ENCODE peak calls at places on chromosomes 6 and 20, in four cellular contexts. One of them, this sample, is unnamed. For H3K9me3, the result is how much of the 10 kb centered on the place peaks cover.

GRCh38 chr6:52405243-52405642 is 14.9 kb upstream of the EFHC1 start:
- DNase-seq in lung: no peak
- DNase-seq in IMR-90: no peak
- DNase-seq in effector memory CD4-positive, alpha-beta T cell: no peak
- DNase-seq in this sample: no peak

GRCh38 chr6:170025341-170026271 is 265.3 kb downstream of the DLL1 start:
- DNase-seq in lung: no peak
- DNase-seq in IMR-90: no peak
- DNase-seq in effector memory CD4-positive, alpha-beta T cell: no peak
- DNase-seq in this sample: no peak

GRCh38 chr6:16432075-16433032 is 194.0 kb downstream of the GMPR start:
- DNase-seq in lung: peak
- DNase-seq in IMR-90: peak
- DNase-seq in effector memory CD4-positive, alpha-beta T cell: no peak
- DNase-seq in this sample: no peak

GRCh38 chr6:163338671-163339405 is 75.7 kb upstream of the QKI start:
- DNase-seq in lung: no peak
- DNase-seq in IMR-90: peak
- DNase-seq in effector memory CD4-positive, alpha-beta T cell: no peak
- DNase-seq in this sample: no peak

GRCh38 chr6:157614026-157614484 is 209.0 kb upstream of the SNX9 start:
- DNase-seq in lung: no peak
- DNase-seq in IMR-90: peak
- DNase-seq in effector memory CD4-positive, alpha-beta T cell: no peak
- DNase-seq in this sample: no peak

GRCh38 chr20:18984238-18985200 is 170.9 kb downstream of the SCP2D1 start:
- DNase-seq in lung: no peak
- DNase-seq in IMR-90: no peak
- DNase-seq in effector memory CD4-positive, alpha-beta T cell: no peak
- DNase-seq in this sample: no peak

GRCh38 chr6:74936886-74937285 is 269.0 kb downstream of the COL12A1 start:
- DNase-seq in lung: no peak
- DNase-seq in IMR-90: peak
- DNase-seq in effector memory CD4-positive, alpha-beta T cell: no peak
- DNase-seq in this sample: no peak

GRCh38 chr6:2037230-2037926 is 208.0 kb downstream of the GMDS start:
- DNase-seq in lung: no peak
- DNase-seq in IMR-90: peak
- DNase-seq in effector memory CD4-positive, alpha-beta T cell: no peak
- DNase-seq in this sample: no peak

GRCh38 chr6:13397359-13398080 is 69.2 kb upstream of the TBC1D7 start:
- DNase-seq in lung: no peak
- DNase-seq in IMR-90: no peak
- DNase-seq in effector memory CD4-positive, alpha-beta T cell: no peak
- DNase-seq in this sample: no peak

GRCh38 chr6:53496797-53497196 is 48.1 kb downstream of the GCLC start:
- DNase-seq in lung: no peak
- DNase-seq in IMR-90: peak
- DNase-seq in effector memory CD4-positive, alpha-beta T cell: no peak
- DNase-seq in this sample: no peak

GRCh38 chr6:20001286-20001685 is 164.1 kb downstream of the ID4 start:
- DNase-seq in lung: no peak
- DNase-seq in IMR-90: no peak
- DNase-seq in effector memory CD4-positive, alpha-beta T cell: no peak
- DNase-seq in this sample: no peak

GRCh38 chr20:16018881-16019280 is 554.4 kb downstream of the KIF16B start:
- DNase-seq in lung: no peak
- DNase-seq in IMR-90: no peak
- DNase-seq in effector memory CD4-positive, alpha-beta T cell: no peak
- DNase-seq in this sample: no peak

GRCh38 chr6:70474751-70475150 is 61.4 kb downstream of the FAM135A start:
- DNase-seq in lung: no peak
- DNase-seq in IMR-90: peak
- DNase-seq in effector memory CD4-positive, alpha-beta T cell: no peak
- DNase-seq in this sample: no peak

GRCh38 chr6:10278786-10279185 is 136.1 kb downstream of the TFAP2A start:
- DNase-seq in lung: no peak
- DNase-seq in IMR-90: no peak
- DNase-seq in effector memory CD4-positive, alpha-beta T cell: no peak
- DNase-seq in this sample: no peak

GRCh38 chr20:8153281-8153908 is 21.3 kb downstream of the PLCB1 start:
- DNase-seq in lung: no peak
- DNase-seq in IMR-90: peak
- DNase-seq in effector memory CD4-positive, alpha-beta T cell: no peak
- DNase-seq in this sample: no peak

GRCh38 chr6:20674664-20675063 is 140.4 kb downstream of the CDKAL1 start:
- DNase-seq in lung: no peak
- DNase-seq in IMR-90: no peak
- DNase-seq in effector memory CD4-positive, alpha-beta T cell: no peak
- DNase-seq in this sample: no peak

GRCh38 chr20:43917380-43917779 is 2.7 kb downstream of the TOX2 start:
- DNase-seq in lung: no peak
- DNase-seq in IMR-90: no peak
- DNase-seq in effector memory CD4-positive, alpha-beta T cell: no peak
- DNase-seq in this sample: no peak

GRCh38 chr20:43914697-43915208 is at the start of gene TOX2:
- DNase-seq in lung: no peak
- DNase-seq in IMR-90: no peak
- DNase-seq in effector memory CD4-positive, alpha-beta T cell: peak
- DNase-seq in this sample: peak

GRCh38 chr20:43915209-43916072 is 789 bp downstream of the TOX2 start:
- DNase-seq in lung: no peak
- DNase-seq in IMR-90: peak
- DNase-seq in effector memory CD4-positive, alpha-beta T cell: peak
- DNase-seq in this sample: peak

GRCh38 chr20:43916875-43917371 is 2.3 kb downstream of the TOX2 start:
- DNase-seq in lung: no peak
- DNase-seq in IMR-90: peak
- DNase-seq in effector memory CD4-positive, alpha-beta T cell: no peak
- DNase-seq in this sample: no peak

GRCh38 chr20:43916073-43916874 is 1.6 kb downstream of the TOX2 start:
- DNase-seq in lung: no peak
- DNase-seq in IMR-90: no peak
- DNase-seq in effector memory CD4-positive, alpha-beta T cell: no peak
- DNase-seq in this sample: no peak
- H3K4me3 ChIP-seq in lung: peak
- H3K4me3 ChIP-seq in IMR-90: peak
- H3K4me3 ChIP-seq in effector memory CD4-positive, alpha-beta T cell: peak
- H3K4me3 ChIP-seq in this sample: no peak

GRCh38 chr6:24898607-24899133 is 37.1 kb downstream of the RIPOR2 start:
- DNase-seq in lung: no peak
- DNase-seq in IMR-90: no peak
- DNase-seq in effector memory CD4-positive, alpha-beta T cell: no peak
- DNase-seq in this sample: no peak
- H3K9me3 ChIP-seq in lung: under half
- H3K9me3 ChIP-seq in IMR-90: under half
- H3K9me3 ChIP-seq in effector memory CD4-positive, alpha-beta T cell: under half
- H3K9me3 ChIP-seq in this sample: under half

GRCh38 chr20:64038252-64038578 is 2.2 kb downstream of the C20orf204 start:
- DNase-seq in lung: no peak
- DNase-seq in IMR-90: no peak
- DNase-seq in effector memory CD4-positive, alpha-beta T cell: no peak
- DNase-seq in this sample: no peak

GRCh38 chr20:64040231-64041039 is 4.5 kb downstream of the C20orf204 start:
- DNase-seq in lung: no peak
- DNase-seq in IMR-90: no peak
- DNase-seq in effector memory CD4-positive, alpha-beta T cell: no peak
- DNase-seq in this sample: no peak

GRCh38 chr20:64038579-64039292 is 2.8 kb downstream of the C20orf204 start:
- DNase-seq in lung: peak
- DNase-seq in IMR-90: peak
- DNase-seq in effector memory CD4-positive, alpha-beta T cell: peak
- DNase-seq in this sample: peak

GRCh38 chr20:64041040-64041780 is 5.2 kb downstream of the C20orf204 start:
- DNase-seq in lung: no peak
- DNase-seq in IMR-90: no peak
- DNase-seq in effector memory CD4-positive, alpha-beta T cell: no peak
- DNase-seq in this sample: no peak

DNA sequence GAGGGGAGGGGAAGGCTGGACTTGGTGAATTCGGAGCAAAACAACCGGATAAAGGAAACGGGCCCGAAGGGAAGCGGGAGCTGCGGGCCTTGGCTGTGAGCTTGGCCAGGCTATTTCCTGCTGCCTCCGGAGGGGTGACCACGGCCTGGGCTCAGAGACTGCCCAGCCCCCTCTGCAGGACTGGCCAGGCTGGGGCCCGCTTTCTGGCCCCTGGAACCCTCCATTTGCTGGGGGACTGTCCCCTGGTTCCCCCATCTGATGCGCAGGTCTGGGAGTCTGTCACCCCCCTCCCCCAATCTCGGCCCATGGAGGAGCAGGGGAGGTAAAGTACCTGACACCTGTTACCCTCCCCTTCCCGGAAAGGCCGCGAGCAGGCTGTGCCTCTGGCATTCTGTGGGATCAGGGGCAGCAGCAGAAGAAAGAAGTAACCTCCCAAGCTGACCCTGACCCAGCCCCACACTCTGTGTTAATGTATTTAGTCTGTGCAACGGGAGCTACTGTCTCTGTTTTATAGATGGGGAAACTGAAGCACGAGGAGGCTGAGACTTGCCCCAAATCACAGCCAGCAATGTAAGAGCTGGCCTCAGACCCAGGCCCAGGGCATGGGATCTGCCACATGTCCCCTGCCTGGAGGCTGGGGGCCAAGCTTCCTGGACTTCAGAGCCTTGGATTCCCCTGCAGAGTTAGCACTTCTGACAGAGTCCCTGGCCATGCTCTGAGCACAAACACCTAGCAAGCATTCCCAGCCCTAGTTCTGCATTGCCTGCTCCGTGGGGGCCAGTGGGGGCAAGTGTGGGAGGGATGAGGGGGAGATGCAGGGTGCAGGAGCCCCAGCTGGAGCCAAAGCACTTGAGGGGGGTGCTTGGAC is 3.5 kb downstream of the C20orf204 start:
- DNase-seq in lung: no peak
- DNase-seq in IMR-90: no peak
- DNase-seq in effector memory CD4-positive, alpha-beta T cell: no peak
- DNase-seq in this sample: no peak
- H3K4me3 ChIP-seq in lung: no peak
- H3K4me3 ChIP-seq in IMR-90: peak
- H3K4me3 ChIP-seq in effector memory CD4-positive, alpha-beta T cell: peak
- H3K4me3 ChIP-seq in this sample: no peak

DNA sequence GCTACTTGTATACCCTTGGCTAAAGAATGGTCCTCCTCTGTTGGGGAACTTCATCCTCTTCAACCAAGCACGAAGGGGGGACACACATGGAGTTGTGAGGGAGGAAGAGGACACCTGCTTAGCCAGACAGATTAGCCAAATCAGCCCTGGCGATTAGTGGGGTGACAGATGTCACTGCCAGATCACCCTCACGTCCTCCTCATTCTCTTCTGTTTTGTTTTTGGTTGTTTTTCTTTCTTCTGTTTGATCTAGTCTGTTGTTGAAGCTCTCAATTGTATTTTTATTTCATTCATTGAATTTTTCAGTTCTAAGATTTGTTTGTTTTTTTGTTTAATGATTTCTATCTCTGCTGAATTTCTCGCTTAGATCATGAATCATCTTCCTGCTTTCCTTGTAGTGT is 27.5 kb upstream of the NKX2-4 start:
- DNase-seq in lung: no peak
- DNase-seq in IMR-90: no peak
- DNase-seq in effector memory CD4-positive, alpha-beta T cell: no peak
- DNase-seq in this sample: no peak
- H3K9me3 ChIP-seq in lung: under half
- H3K9me3 ChIP-seq in IMR-90: under half
- H3K9me3 ChIP-seq in effector memory CD4-positive, alpha-beta T cell: under half
- H3K9me3 ChIP-seq in this sample: under half

GRCh38 chr6:43766964-43767461 is 3.0 kb upstream of the VEGFA start:
- DNase-seq in lung: no peak
- DNase-seq in IMR-90: no peak
- DNase-seq in effector memory CD4-positive, alpha-beta T cell: no peak
- DNase-seq in this sample: no peak

GRCh38 chr6:43766426-43766825 is 3.6 kb upstream of the VEGFA start:
- DNase-seq in lung: no peak
- DNase-seq in IMR-90: no peak
- DNase-seq in effector memory CD4-positive, alpha-beta T cell: no peak
- DNase-seq in this sample: no peak

GRCh38 chr6:43763812-43764522 is 6.0 kb upstream of the VEGFA start:
- DNase-seq in lung: no peak
- DNase-seq in IMR-90: no peak
- DNase-seq in effector memory CD4-positive, alpha-beta T cell: no peak
- DNase-seq in this sample: no peak

GRCh38 chr6:43764767-43765166 is 5.2 kb upstream of the VEGFA start:
- DNase-seq in lung: no peak
- DNase-seq in IMR-90: no peak
- DNase-seq in effector memory CD4-positive, alpha-beta T cell: no peak
- DNase-seq in this sample: no peak

GRCh38 chr6:43765776-43766175 is 4.2 kb upstream of the VEGFA start:
- DNase-seq in lung: no peak
- DNase-seq in IMR-90: no peak
- DNase-seq in effector memory CD4-positive, alpha-beta T cell: no peak
- DNase-seq in this sample: no peak
- H3K4me3 ChIP-seq in lung: no peak
- H3K4me3 ChIP-seq in IMR-90: no peak
- H3K4me3 ChIP-seq in effector memory CD4-positive, alpha-beta T cell: no peak
- H3K4me3 ChIP-seq in this sample: no peak

DNA sequence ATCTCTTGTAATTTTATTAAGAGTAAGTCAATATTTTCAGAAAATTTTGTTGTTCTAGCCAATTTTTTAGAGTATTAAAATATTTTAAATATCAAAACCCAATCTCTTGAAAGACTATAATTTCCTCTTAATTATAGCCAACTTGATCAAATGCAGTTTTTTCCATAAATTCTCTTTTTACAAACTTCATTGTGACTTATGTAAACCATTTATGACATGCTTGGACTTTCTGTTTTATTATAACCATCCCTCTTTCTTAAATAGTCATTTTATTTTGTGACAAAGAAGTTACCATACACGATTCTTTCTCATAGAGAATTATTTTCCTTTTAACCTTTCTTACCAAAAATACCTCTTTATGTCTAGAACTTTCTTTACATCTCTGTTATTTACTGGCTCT is 1075.5 kb downstream of the KHDRBS2 start:
- DNase-seq in lung: no peak
- DNase-seq in IMR-90: no peak
- DNase-seq in effector memory CD4-positive, alpha-beta T cell: no peak
- DNase-seq in this sample: no peak
- H3K9me3 ChIP-seq in lung: under half
- H3K9me3 ChIP-seq in IMR-90: under half
- H3K9me3 ChIP-seq in effector memory CD4-positive, alpha-beta T cell: under half
- H3K9me3 ChIP-seq in this sample: under half